ENCODE peak calls at places on chromosomes 11 and 22, in four cellular contexts. One of them, this sample, is unnamed.

GRCh38 chr11:91231226-91231625 is 993.4 kb upstream of the FAT3 start:
- DNase-seq in right atrium auricular region: no peak
- DNase-seq in DND-41: no peak
- DNase-seq in CD8-positive, alpha-beta memory T cell: no peak
- DNase-seq in this sample: no peak

GRCh38 chr11:112255075-112255739 is 5.5 kb downstream of the PLET1 start:
- DNase-seq in CD8-positive, alpha-beta memory T cell: no peak
- DNase-seq in DND-41: no peak
- DNase-seq in right atrium auricular region: no peak
- DNase-seq in this sample: no peak

GRCh38 chr22:30202531-30203006 is 44.0 kb downstream of the LIF start:
- DNase-seq in right atrium auricular region: no peak
- DNase-seq in CD8-positive, alpha-beta memory T cell: no peak
- DNase-seq in DND-41: no peak
- DNase-seq in this sample: no peak

GRCh38 chr11:46520971-46521745 is 72.7 kb downstream of the AMBRA1 start:
- DNase-seq in DND-41: no peak
- DNase-seq in right atrium auricular region: no peak
- DNase-seq in CD8-positive, alpha-beta memory T cell: no peak
- DNase-seq in this sample: no peak

GRCh38 chr22:23685205-23685784 is 5.5 kb upstream of the RGL4 start:
- DNase-seq in CD8-positive, alpha-beta memory T cell: no peak
- DNase-seq in right atrium auricular region: no peak
- DNase-seq in DND-41: no peak
- DNase-seq in this sample: no peak

GRCh38 chr11:117071344-117071787 is 26.9 kb downstream of the SIK3 start:
- DNase-seq in DND-41: no peak
- DNase-seq in CD8-positive, alpha-beta memory T cell: no peak
- DNase-seq in right atrium auricular region: no peak
- DNase-seq in this sample: no peak

GRCh38 chr11:75319035-75319877 is 32.2 kb downstream of the ARRB1 start:
- DNase-seq in right atrium auricular region: no peak
- DNase-seq in CD8-positive, alpha-beta memory T cell: no peak
- DNase-seq in DND-41: no peak
- DNase-seq in this sample: no peak

GRCh38 chr11:19777342-19778102 is 64.9 kb downstream of the NAV2 start:
- DNase-seq in DND-41: no peak
- DNase-seq in CD8-positive, alpha-beta memory T cell: no peak
- DNase-seq in right atrium auricular region: no peak
- DNase-seq in this sample: no peak

GRCh38 chr11:30172872-30173271 is 57.9 kb upstream of the FSHB start:
- DNase-seq in CD8-positive, alpha-beta memory T cell: no peak
- DNase-seq in DND-41: no peak
- DNase-seq in right atrium auricular region: no peak
- DNase-seq in this sample: no peak

GRCh38 chr22:48182036-48182435 is 1419.6 kb downstream of the TBC1D22A start:
- DNase-seq in CD8-positive, alpha-beta memory T cell: no peak
- DNase-seq in right atrium auricular region: no peak
- DNase-seq in DND-41: no peak
- DNase-seq in this sample: no peak

GRCh38 chr11:46336781-46337180 is 10.5 kb upstream of the DGKZ start:
- DNase-seq in DND-41: no peak
- DNase-seq in CD8-positive, alpha-beta memory T cell: no peak
- DNase-seq in right atrium auricular region: no peak
- DNase-seq in this sample: peak

GRCh38 chr22:25081409-25081824 is 118.2 kb upstream of the CRYBB3 start:
- DNase-seq in CD8-positive, alpha-beta memory T cell: peak
- DNase-seq in DND-41: peak
- DNase-seq in right atrium auricular region: no peak
- DNase-seq in this sample: no peak

GRCh38 chr11:44208976-44209603 is 100.8 kb downstream of the ALX4 start:
- DNase-seq in DND-41: no peak
- DNase-seq in right atrium auricular region: no peak
- DNase-seq in CD8-positive, alpha-beta memory T cell: no peak
- DNase-seq in this sample: no peak

GRCh38 chr11:118699508-118700220 is 20.2 kb upstream of the TREH start:
- DNase-seq in CD8-positive, alpha-beta memory T cell: peak
- DNase-seq in right atrium auricular region: no peak
- DNase-seq in DND-41: peak
- DNase-seq in this sample: no peak

GRCh38 chr11:111719379-111719778 is 46.8 kb downstream of the PPP2R1B start:
- DNase-seq in CD8-positive, alpha-beta memory T cell: no peak
- DNase-seq in right atrium auricular region: no peak
- DNase-seq in DND-41: no peak
- DNase-seq in this sample: no peak

GRCh38 chr22:19041403-19042074 is 80.7 kb downstream of the DGCR2 start:
- DNase-seq in CD8-positive, alpha-beta memory T cell: no peak
- DNase-seq in DND-41: no peak
- DNase-seq in right atrium auricular region: no peak
- DNase-seq in this sample: peak

GRCh38 chr11:119094816-119095065 is 6.9 kb downstream of the DPAGT1 start:
- DNase-seq in DND-41: no peak
- DNase-seq in right atrium auricular region: peak
- DNase-seq in CD8-positive, alpha-beta memory T cell: no peak
- DNase-seq in this sample: peak

GRCh38 chr11:70210051-70210501 is 7.0 kb downstream of the FADD start:
- DNase-seq in CD8-positive, alpha-beta memory T cell: no peak
- DNase-seq in DND-41: no peak
- DNase-seq in right atrium auricular region: no peak
- DNase-seq in this sample: peak

GRCh38 chr22:31329453-31330215 is 16.5 kb downstream of the PATZ1 start:
- DNase-seq in right atrium auricular region: no peak
- DNase-seq in CD8-positive, alpha-beta memory T cell: no peak
- DNase-seq in DND-41: no peak
- DNase-seq in this sample: no peak

GRCh38 chr22:46639843-46640242 is 19.7 kb downstream of the GRAMD4 start:
- DNase-seq in DND-41: no peak
- DNase-seq in CD8-positive, alpha-beta memory T cell: no peak
- DNase-seq in right atrium auricular region: no peak
- DNase-seq in this sample: no peak

GRCh38 chr11:34609850-34610249 is 11.0 kb upstream of the EHF start:
- DNase-seq in CD8-positive, alpha-beta memory T cell: no peak
- DNase-seq in DND-41: no peak
- DNase-seq in right atrium auricular region: no peak
- DNase-seq in this sample: no peak

GRCh38 chr11:67315325-67315909 is 12.1 kb downstream of the SSH3 start:
- DNase-seq in CD8-positive, alpha-beta memory T cell: no peak
- DNase-seq in right atrium auricular region: no peak
- DNase-seq in DND-41: no peak
- DNase-seq in this sample: no peak

GRCh38 chr11:84536456-84536855 is 1090.7 kb downstream of the DLG2 start:
- DNase-seq in right atrium auricular region: no peak
- DNase-seq in DND-41: no peak
- DNase-seq in CD8-positive, alpha-beta memory T cell: no peak
- DNase-seq in this sample: no peak

GRCh38 chr11:64714664-64715063 is 8.3 kb downstream of the NRXN2 start:
- DNase-seq in DND-41: no peak
- DNase-seq in right atrium auricular region: no peak
- DNase-seq in CD8-positive, alpha-beta memory T cell: no peak
- DNase-seq in this sample: no peak

GRCh38 chr11:117185739-117186430 is 7.3 kb downstream of the SIDT2 start:
- DNase-seq in right atrium auricular region: no peak
- DNase-seq in DND-41: no peak
- DNase-seq in CD8-positive, alpha-beta memory T cell: peak
- DNase-seq in this sample: peak

GRCh38 chr11:47850337-47850736 is 2.2 kb upstream of the NUP160 start:
- DNase-seq in right atrium auricular region: no peak
- DNase-seq in DND-41: no peak
- DNase-seq in CD8-positive, alpha-beta memory T cell: no peak
- DNase-seq in this sample: no peak

GRCh38 chr11:68843703-68844312 is 2.1 kb upstream of the CPT1A start:
- DNase-seq in DND-41: peak
- DNase-seq in right atrium auricular region: no peak
- DNase-seq in CD8-positive, alpha-beta memory T cell: peak
- DNase-seq in this sample: peak

GRCh38 chr22:40855960-40856512 is 403 bp downstream of the ST13 start:
- DNase-seq in CD8-positive, alpha-beta memory T cell: no peak
- DNase-seq in right atrium auricular region: no peak
- DNase-seq in DND-41: no peak
- DNase-seq in this sample: peak

GRCh38 chr11:116366980-116367640 is 405.7 kb downstream of the BUD13 start:
- DNase-seq in right atrium auricular region: no peak
- DNase-seq in DND-41: no peak
- DNase-seq in CD8-positive, alpha-beta memory T cell: no peak
- DNase-seq in this sample: no peak

GRCh38 chr22:50600541-50600940 is at the start of gene MAPK8IP2:
- DNase-seq in DND-41: no peak
- DNase-seq in right atrium auricular region: no peak
- DNase-seq in CD8-positive, alpha-beta memory T cell: no peak
- DNase-seq in this sample: peak

GRCh38 chr11:73818838-73819237 is 31.2 kb downstream of the MRPL48 start:
- DNase-seq in DND-41: no peak
- DNase-seq in CD8-positive, alpha-beta memory T cell: no peak
- DNase-seq in right atrium auricular region: no peak
- DNase-seq in this sample: no peak

GRCh38 chr11:68704887-68705286 is 20.5 kb downstream of the GAL start:
- DNase-seq in right atrium auricular region: no peak
- DNase-seq in CD8-positive, alpha-beta memory T cell: no peak
- DNase-seq in DND-41: no peak
- DNase-seq in this sample: no peak

GRCh38 chr11:62599909-62600308 is 1.8 kb downstream of the MTA2 start:
- DNase-seq in DND-41: no peak
- DNase-seq in right atrium auricular region: no peak
- DNase-seq in CD8-positive, alpha-beta memory T cell: no peak
- DNase-seq in this sample: no peak

GRCh38 chr11:134386945-134387344 is 25.1 kb downstream of the B3GAT1 start:
- DNase-seq in CD8-positive, alpha-beta memory T cell: no peak
- DNase-seq in DND-41: peak
- DNase-seq in right atrium auricular region: no peak
- DNase-seq in this sample: no peak

GRCh38 chr11:114953039-114953438 is 274.7 kb downstream of the NXPE2 start:
- DNase-seq in right atrium auricular region: no peak
- DNase-seq in CD8-positive, alpha-beta memory T cell: no peak
- DNase-seq in DND-41: no peak
- DNase-seq in this sample: no peak

GRCh38 chr11:64502634-64503033 is 88.4 kb upstream of the SLC22A12 start:
- DNase-seq in DND-41: no peak
- DNase-seq in right atrium auricular region: no peak
- DNase-seq in CD8-positive, alpha-beta memory T cell: no peak
- DNase-seq in this sample: no peak

GRCh38 chr11:64181506-64182411 is 4.2 kb upstream of the STIP1 start:
- DNase-seq in right atrium auricular region: peak
- DNase-seq in CD8-positive, alpha-beta memory T cell: no peak
- DNase-seq in DND-41: no peak
- DNase-seq in this sample: peak

GRCh38 chr11:75667268-75667830 is 1.5 kb downstream of the MAP6 start:
- DNase-seq in DND-41: no peak
- DNase-seq in right atrium auricular region: no peak
- DNase-seq in CD8-positive, alpha-beta memory T cell: no peak
- DNase-seq in this sample: no peak

DNA sequence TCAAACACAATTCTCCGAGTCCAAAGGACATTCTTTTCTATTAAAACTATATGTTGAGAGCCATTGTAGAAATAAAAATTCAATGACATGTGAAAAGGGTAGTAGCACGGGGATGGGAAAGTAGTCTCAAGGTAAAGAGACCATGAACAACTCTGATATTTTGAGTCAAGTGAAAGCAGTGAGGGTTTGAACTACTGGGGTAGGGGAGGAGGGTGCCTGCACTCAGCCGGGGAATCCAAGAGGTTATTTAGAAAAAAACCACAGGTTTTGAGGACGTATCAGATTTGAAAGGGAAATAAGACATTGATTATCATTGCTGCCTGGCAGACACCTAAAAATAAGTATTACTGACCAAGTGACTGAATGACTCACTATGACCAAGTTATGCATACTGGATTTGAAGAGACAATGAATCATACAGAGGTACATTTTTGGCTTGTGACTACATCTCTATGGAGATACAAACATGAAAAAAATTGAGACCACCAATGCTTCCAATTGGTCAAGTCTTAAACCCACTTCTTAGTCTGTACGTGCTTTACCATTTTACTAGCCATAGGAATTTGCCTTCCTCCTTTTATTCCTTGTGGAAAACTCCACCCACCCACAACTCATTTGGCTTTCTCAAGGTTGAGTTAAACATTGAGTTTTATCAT is 2.2 kb upstream of the OR52H1 start:
- DNase-seq in DND-41: no peak
- DNase-seq in CD8-positive, alpha-beta memory T cell: no peak
- DNase-seq in right atrium auricular region: no peak
- DNase-seq in this sample: no peak
- H3K4me3 ChIP-seq in DND-41: no peak
- H3K4me3 ChIP-seq in CD8-positive, alpha-beta memory T cell: no peak
- H3K4me3 ChIP-seq in right atrium auricular region: no peak
- H3K4me3 ChIP-seq in this sample: no peak

GRCh38 chr11:96341237-96342130 is 1.5 kb downstream of the MAML2 start:
- DNase-seq in right atrium auricular region: peak
- DNase-seq in CD8-positive, alpha-beta memory T cell: peak
- DNase-seq in DND-41: peak
- DNase-seq in this sample: peak

GRCh38 chr11:96337541-96338530 is 5.2 kb downstream of the MAML2 start:
- DNase-seq in DND-41: no peak
- DNase-seq in right atrium auricular region: no peak
- DNase-seq in CD8-positive, alpha-beta memory T cell: no peak
- DNase-seq in this sample: peak

GRCh38 chr11:96338910-96339703 is 3.9 kb downstream of the MAML2 start:
- DNase-seq in DND-41: peak
- DNase-seq in CD8-positive, alpha-beta memory T cell: peak
- DNase-seq in right atrium auricular region: peak
- DNase-seq in this sample: peak

GRCh38 chr11:96340555-96340885 is 2.5 kb downstream of the MAML2 start:
- DNase-seq in DND-41: no peak
- DNase-seq in CD8-positive, alpha-beta memory T cell: no peak
- DNase-seq in right atrium auricular region: no peak
- DNase-seq in this sample: no peak

GRCh38 chr11:96339704-96340554 is 3.1 kb downstream of the MAML2 start:
- DNase-seq in right atrium auricular region: no peak
- DNase-seq in CD8-positive, alpha-beta memory T cell: no peak
- DNase-seq in DND-41: no peak
- DNase-seq in this sample: no peak
- H3K4me3 ChIP-seq in right atrium auricular region: peak
- H3K4me3 ChIP-seq in CD8-positive, alpha-beta memory T cell: peak
- H3K4me3 ChIP-seq in DND-41: no peak
- H3K4me3 ChIP-seq in this sample: peak

GRCh38 chr11:125123947-125124633 is 12.7 kb upstream of the TMEM218 start:
- DNase-seq in DND-41: peak
- DNase-seq in right atrium auricular region: peak
- DNase-seq in CD8-positive, alpha-beta memory T cell: peak
- DNase-seq in this sample: peak
- H3K4me3 ChIP-seq in DND-41: no peak
- H3K4me3 ChIP-seq in right atrium auricular region: no peak
- H3K4me3 ChIP-seq in CD8-positive, alpha-beta memory T cell: no peak
- H3K4me3 ChIP-seq in this sample: peak

DNA sequence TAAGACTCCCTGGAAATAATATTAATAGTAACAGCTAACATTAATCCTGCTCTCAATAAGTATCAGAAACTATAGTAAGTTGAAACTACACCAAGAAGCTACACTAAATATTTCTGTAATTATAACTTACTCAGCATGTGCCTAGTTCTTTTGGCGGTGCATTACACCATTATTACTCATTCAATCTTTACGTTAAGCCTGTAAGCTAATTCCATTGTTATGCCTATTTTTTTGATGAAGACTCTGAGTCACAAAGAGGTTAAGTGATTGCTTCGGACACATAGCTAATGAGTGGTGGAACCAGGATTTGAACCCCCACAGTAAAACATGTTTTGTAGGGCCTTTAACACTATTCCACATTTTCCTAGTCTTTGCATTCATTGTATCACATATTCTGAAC is 111.6 kb downstream of the RASSF10 start:
- DNase-seq in right atrium auricular region: no peak
- DNase-seq in DND-41: no peak
- DNase-seq in CD8-positive, alpha-beta memory T cell: no peak
- DNase-seq in this sample: no peak
- H3K4me3 ChIP-seq in right atrium auricular region: no peak
- H3K4me3 ChIP-seq in DND-41: no peak
- H3K4me3 ChIP-seq in CD8-positive, alpha-beta memory T cell: no peak
- H3K4me3 ChIP-seq in this sample: no peak